ENCODE peak calls at places on chromosomes 2 and 18, in nine cellular contexts. D, R, Z, E, H, L, U, K and V are unnamed samples.

GRCh38 chr2:232478571-232479340 is 8.9 kb downstream of the ECEL1 start:
- DNase-seq in D (no peak), R (no peak), Z (no peak), E (no peak), H (no peak), L (no peak), U (no peak), K (no peak), V (no peak)

GRCh38 chr2:55502590-55503141 is 16.9 kb upstream of the CFAP36 start:
- DNase-seq in D (no peak), R (no peak), Z (no peak), E (no peak), H (no peak), L (no peak), U (no peak), K (no peak), V (no peak)

GRCh38 chr2:38057651-38058410 is 18.1 kb downstream of the CYP1B1 start:
- DNase-seq in D (no peak), R (no peak), Z (no peak), E (no peak), H (no peak), L (no peak), U (no peak), K (no peak), V (no peak)

GRCh38 chr2:33158482-33159003 is 211.8 kb downstream of the LTBP1 start:
- DNase-seq in D (no peak), R (no peak), Z (no peak), E (peak; percentile 95), H (no peak), L (no peak), U (peak; percentile 84), K (no peak), V (no peak)

GRCh38 chr18:76452357-76452756 is 42.7 kb downstream of the ZNF516 start:
- DNase-seq in D (no peak), R (no peak), Z (no peak), E (peak; percentile 55), H (no peak), L (no peak), U (peak; percentile 64), K (no peak), V (no peak)

GRCh38 chr18:58572181-58572580 is 56.7 kb downstream of the ALPK2 start:
- DNase-seq in D (no peak), R (no peak), Z (no peak), E (peak; percentile 99), H (peak; percentile 65), L (no peak), U (peak; percentile 98), K (no peak), V (no peak)

GRCh38 chr2:241904791-241905710 is 35.5 kb downstream of the RTP5 start:
- DNase-seq in D (no peak), R (no peak), Z (no peak), E (no peak), H (no peak), L (no peak), U (no peak), K (no peak), V (no peak)

GRCh38 chr2:103739216-103739615 is 977.4 kb downstream of the TMEM182 start:
- DNase-seq in D (no peak), R (no peak), Z (no peak), E (no peak), H (no peak), L (no peak), U (no peak), K (no peak), V (no peak)

GRCh38 chr18:27750014-27750413 is 426.9 kb downstream of the CDH2 start:
- DNase-seq in D (peak; percentile 9), R (no peak), Z (peak; percentile 20), E (peak; percentile 87), H (peak; percentile 26), L (peak; percentile 19), U (peak; percentile 66), K (no peak), V (no peak)

GRCh38 chr2:236360486-236360885 is 96.3 kb upstream of the ASB18 start:
- DNase-seq in D (no peak), R (no peak), Z (no peak), E (no peak), H (no peak), L (no peak), U (no peak), K (no peak), V (no peak)

GRCh38 chr2:29923110-29923721 is 1.8 kb upstream of the ALK start:
- DNase-seq in D (peak; percentile 71), R (peak; percentile 39), Z (peak; percentile 83), E (peak; percentile 75), H (peak; percentile 75), L (peak; percentile 69), U (peak; percentile 79), K (peak; percentile 47), V (peak; percentile 10)

GRCh38 chr2:230908595-230909191 is 16.3 kb downstream of the GPR55 start:
- DNase-seq in D (no peak), R (peak; percentile 58), Z (no peak), E (peak; percentile 90), H (peak; percentile 58), L (no peak), U (peak; percentile 94), K (peak; percentile 93), V (no peak)

GRCh38 chr18:62784966-62785413 is 69.6 kb downstream of the PHLPP1 start:
- DNase-seq in D (no peak), R (no peak), Z (no peak), E (peak; percentile 73), H (peak; percentile 21), L (peak; percentile 38), U (peak; percentile 67), K (no peak), V (no peak)

GRCh38 chr2:236769981-236770671 is 200.5 kb downstream of the ACKR3 start:
- DNase-seq in D (no peak), R (no peak), Z (no peak), E (peak; percentile 96), H (peak; percentile 87), L (peak; percentile 29), U (peak; percentile 99), K (no peak), V (no peak)

GRCh38 chr2:1995987-1996386 is 251.7 kb upstream of the PXDN start:
- DNase-seq in D (no peak), R (no peak), Z (peak; percentile 20), E (peak; percentile 36), H (no peak), L (no peak), U (no peak), K (no peak), V (no peak)

GRCh38 chr2:120733238-120733942 is 2.3 kb upstream of the GLI2 start:
- DNase-seq in D (no peak), R (no peak), Z (no peak), E (no peak), H (no peak), L (no peak), U (no peak), K (no peak), V (no peak)

GRCh38 chr2:100786297-100786658 is 33.7 kb upstream of the NPAS2 start:
- DNase-seq in D (no peak), R (no peak), Z (peak; percentile 47), E (peak; percentile 91), H (peak; percentile 31), L (peak; percentile 39), U (peak; percentile 89), K (no peak), V (no peak)

GRCh38 chr18:11529081-11529480 is 80.3 kb upstream of the SLC35G4 start:
- DNase-seq in D (no peak), R (no peak), Z (no peak), E (no peak), H (no peak), L (no peak), U (peak; percentile 45), K (no peak), V (no peak)

GRCh38 chr2:170152421-170152820 is 25.5 kb upstream of the MYO3B start:
- DNase-seq in D (no peak), R (no peak), Z (no peak), E (no peak), H (no peak), L (no peak), U (no peak), K (no peak), V (no peak)